ENCODE peak calls at places on chromosomes 2 and 18, in five cellular contexts. Q, P, X, L and M are unnamed samples. For H3K4me1 and H3K36me3, the result is how much of the 10 kb centered on the place peaks cover.

GRCh38 chr2:160516547-160517365 is 23.1 kb upstream of the RBMS1 start:
- DNase-seq in Q (no peak), P (no peak), X (no peak), L (peak), M (no peak)

GRCh38 chr2:15241208-15241607 is 319.9 kb downstream of the NBAS start:
- DNase-seq in Q (no peak), P (no peak), X (peak), L (no peak), M (no peak)

GRCh38 chr2:85448840-85449588 is 30.5 kb downstream of the SH2D6 start:
- DNase-seq in Q (no peak), P (no peak), X (no peak), L (no peak), M (no peak)

GRCh38 chr2:42572297-42573081 is 4.1 kb downstream of the MTA3 start:
- DNase-seq in Q (no peak), P (no peak), X (no peak), L (peak), M (no peak)

GRCh38 chr2:52918551-52918950 is 849.1 kb upstream of the CHAC2 start:
- DNase-seq in Q (no peak), P (no peak), X (no peak), L (no peak), M (no peak)

GRCh38 chr18:48990497-48991298 is 39.9 kb upstream of the SMAD7 start:
- DNase-seq in Q (no peak), P (no peak), X (peak), L (no peak), M (peak)

GRCh38 chr2:31688282-31688681 is 107.5 kb upstream of the SRD5A2 start:
- DNase-seq in Q (no peak), P (no peak), X (no peak), L (no peak), M (no peak)

GRCh38 chr2:127733816-127734537 is 32.7 kb downstream of the SFT2D3 start:
- DNase-seq in Q (no peak), P (no peak), X (no peak), L (no peak), M (no peak)

GRCh38 chr18:28438381-28438780 is 261.5 kb upstream of the CDH2 start:
- DNase-seq in Q (no peak), P (no peak), X (no peak), L (no peak), M (no peak)

DNA sequence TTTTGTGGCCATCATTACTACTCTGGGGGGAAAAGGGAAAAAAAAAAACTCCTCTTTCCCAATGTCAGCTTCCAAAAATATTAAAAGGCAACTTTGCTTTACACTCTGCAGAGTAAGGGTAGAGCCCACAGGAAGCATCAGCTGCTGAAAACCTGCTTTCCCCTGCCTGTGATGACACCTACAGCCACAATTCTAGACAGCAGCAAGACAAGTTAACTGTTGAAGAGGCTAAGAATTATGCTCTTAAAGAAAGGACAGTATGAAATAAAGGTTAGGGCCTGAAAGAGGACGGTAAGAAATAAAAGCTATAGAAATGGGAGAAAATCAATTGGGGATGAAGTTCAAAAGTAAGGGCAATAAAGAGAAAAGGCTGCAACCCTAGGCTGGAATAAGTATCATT is 3.0 kb downstream of the PDE11A start:
- DNase-seq in Q (no peak), P (no peak), X (no peak), L (no peak), M (no peak)
- H3K4me3 ChIP-seq in Q (no peak), P (no peak), X (no peak), L (no peak), M (no peak)

GRCh38 chr2:54638103-54638502 is 85.4 kb upstream of the EML6 start:
- DNase-seq in Q (no peak), P (no peak), X (no peak), L (no peak), M (no peak)
- H3K4me1 ChIP-seq in Q (under half), P (half or more), X (under half), L (under half), M (under half)

GRCh38 chr2:9494096-9494495 is 19.7 kb downstream of the IAH1 start:
- DNase-seq in Q (no peak), P (no peak), X (no peak), L (no peak), M (no peak)

GRCh38 chr2:9492927-9493326 is 18.6 kb downstream of the IAH1 start:
- DNase-seq in Q (no peak), P (no peak), X (no peak), L (no peak), M (no peak)

GRCh38 chr2:9490789-9491188 is 16.4 kb downstream of the IAH1 start:
- DNase-seq in Q (no peak), P (no peak), X (peak), L (no peak), M (no peak)

GRCh38 chr2:9497017-9497416 is 22.7 kb downstream of the IAH1 start:
- DNase-seq in Q (no peak), P (no peak), X (no peak), L (no peak), M (no peak)

GRCh38 chr2:9493478-9493877 is 19.1 kb downstream of the IAH1 start:
- DNase-seq in Q (no peak), P (no peak), X (no peak), L (no peak), M (no peak)
- H3K36me3 ChIP-seq in Q (under half), P (under half), X (under half), L (under half), M (under half)

GRCh38 chr2:45013229-45014015 is 4.2 kb upstream of the SIX2 start:
- DNase-seq in Q (no peak), P (no peak), X (no peak), L (no peak), M (no peak)
- H3K4me3 ChIP-seq in Q (no peak), P (peak), X (no peak), L (peak), M (peak)

GRCh38 chr2:19359021-19359357 is 566 bp upstream of the OSR1 start:
- DNase-seq in Q (no peak), P (no peak), X (no peak), L (no peak), M (no peak)

GRCh38 chr2:19358242-19359020 is at the start of gene OSR1:
- DNase-seq in Q (no peak), P (peak), X (peak), L (peak), M (peak)

GRCh38 chr2:19360881-19361321 is 2.5 kb upstream of the OSR1 start:
- DNase-seq in Q (no peak), P (no peak), X (no peak), L (no peak), M (no peak)

GRCh38 chr2:19360266-19360665 is 1.8 kb upstream of the OSR1 start:
- DNase-seq in Q (no peak), P (no peak), X (no peak), L (no peak), M (no peak)

GRCh38 chr2:19359456-19359855 is 1.0 kb upstream of the OSR1 start:
- DNase-seq in Q (no peak), P (no peak), X (no peak), L (no peak), M (no peak)
- H3K4me1 ChIP-seq in Q (under half), P (under half), X (under half), L (under half), M (under half)

DNA sequence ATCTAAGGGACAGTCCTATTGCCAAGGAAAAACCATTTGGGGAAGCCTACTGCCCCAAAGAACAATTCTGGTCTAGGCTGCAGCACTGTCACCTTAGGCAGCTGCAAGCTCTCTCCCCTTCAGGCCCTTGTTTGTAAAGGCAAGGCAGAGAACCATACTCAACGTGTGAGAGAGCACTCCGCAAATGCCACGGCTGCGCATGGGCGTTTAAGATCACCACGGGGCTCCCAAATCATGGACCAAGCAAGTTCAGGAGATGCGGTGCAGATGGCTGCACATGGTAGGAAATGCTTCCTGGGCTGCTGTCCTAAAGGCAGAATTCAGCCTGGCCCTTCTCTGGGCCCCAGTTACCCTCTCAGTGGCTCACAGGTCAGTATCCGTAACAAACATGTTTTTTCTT is 15.5 kb downstream of the ERFE start:
- DNase-seq in Q (no peak), P (no peak), X (no peak), L (no peak), M (no peak)
- H3K36me3 ChIP-seq in Q (under half), P (under half), X (under half), L (under half), M (under half)